ENCODE peak calls at places on chromosomes 2 and 18, in nine cellular contexts. G is cardiac muscle cell; A is upper lobe of right lung; E is psoas muscle; B is heart right ventricle; X is brain microvascular endothelial cell; Z is CD8-positive, alpha-beta T cell; Q is esophagus squamous epithelium; F is Panc1. C is an unnamed sample. For H3K36me3, the result is how much of the 10 kb centered on the place peaks cover.

GRCh38 chr2:5520352-5520996 is 171.7 kb upstream of the SOX11 start:
- DNase-seq in G (peak), A (no peak), E (no peak), B (peak), X (peak), Z (no peak), Q (no peak), F (peak), C (no peak)

GRCh38 chr18:74225193-74225840 is 66.4 kb downstream of the CYB5A start:
- DNase-seq in G (peak), A (no peak), E (no peak), B (no peak), X (peak), Z (no peak), Q (no peak), F (no peak), C (no peak)

GRCh38 chr2:26299488-26300092 is 46.4 kb upstream of the SELENOI start:
- DNase-seq in G (peak), A (no peak), E (no peak), B (peak), X (peak), Z (peak), Q (no peak), F (no peak), C (no peak)

GRCh38 chr2:20125616-20126015 is 74.2 kb upstream of the LAPTM4A start:
- DNase-seq in G (no peak), A (no peak), E (no peak), B (no peak), X (peak), Z (no peak), Q (no peak), F (no peak), C (no peak)

GRCh38 chr2:164850235-164850634 is 8.6 kb upstream of the COBLL1 start:
- DNase-seq in G (no peak), A (no peak), E (no peak), B (no peak), X (no peak), Z (no peak), Q (no peak), F (no peak), C (no peak)

GRCh38 chr2:14423145-14423906 is 209.2 kb upstream of the LRATD1 start:
- DNase-seq in G (no peak), A (no peak), E (no peak), B (no peak), X (no peak), Z (no peak), Q (no peak), F (no peak), C (no peak)

GRCh38 chr2:119174216-119174992 is 15.9 kb upstream of the C1QL2 start:
- DNase-seq in G (peak), A (peak), E (peak), B (no peak), X (no peak), Z (peak), Q (no peak), F (no peak), C (peak)

GRCh38 chr2:215644233-215644929 is 208.5 kb upstream of the FN1 start:
- DNase-seq in G (no peak), A (no peak), E (peak), B (no peak), X (no peak), Z (no peak), Q (no peak), F (no peak), C (no peak)

GRCh38 chr2:11344956-11345671 is 678 bp upstream of the ROCK2 start:
- DNase-seq in G (no peak), A (peak), E (peak), B (peak), X (peak), Z (peak), Q (no peak), F (no peak), C (no peak)

GRCh38 chr2:109253216-109253615 is 124.2 kb downstream of the SH3RF3 start:
- DNase-seq in G (no peak), A (peak), E (no peak), B (no peak), X (no peak), Z (no peak), Q (no peak), F (no peak), C (no peak)

GRCh38 chr2:197159681-197160211 is 150.8 kb downstream of the ANKRD44 start:
- DNase-seq in G (no peak), A (no peak), E (no peak), B (no peak), X (peak), Z (no peak), Q (no peak), F (peak), C (no peak)

GRCh38 chr2:132654968-132655367 is 15.0 kb downstream of the LYPD1 start:
- DNase-seq in G (no peak), A (no peak), E (no peak), B (no peak), X (no peak), Z (no peak), Q (no peak), F (no peak), C (no peak)

GRCh38 chr2:107363811-107364210 is 462.9 kb upstream of the RGPD4 start:
- DNase-seq in G (no peak), A (no peak), E (no peak), B (no peak), X (no peak), Z (no peak), Q (no peak), F (no peak), C (no peak)

GRCh38 chr2:1972428-1972827 is 228.1 kb upstream of the PXDN start:
- DNase-seq in G (peak), A (no peak), E (no peak), B (peak), X (peak), Z (no peak), Q (no peak), F (no peak), C (no peak)

GRCh38 chr18:32767400-32767799 is 5.4 kb downstream of the KLHL14 start:
- DNase-seq in G (no peak), A (no peak), E (no peak), B (no peak), X (no peak), Z (no peak), Q (no peak), F (no peak), C (no peak)

GRCh38 chr2:96549967-96550786 is 13.6 kb downstream of the ARID5A start:
- DNase-seq in G (peak), A (peak), E (peak), B (no peak), X (no peak), Z (no peak), Q (no peak), F (no peak), C (no peak)

GRCh38 chr2:100984892-100985307 is 17.2 kb upstream of the RPL31 start:
- DNase-seq in G (peak), A (peak), E (peak), B (peak), X (peak), Z (peak), Q (peak), F (no peak), C (no peak)

GRCh38 chr2:178886006-178886405 is 78.8 kb upstream of the TTN start:
- DNase-seq in G (no peak), A (no peak), E (no peak), B (no peak), X (no peak), Z (no peak), Q (no peak), F (no peak), C (no peak)

GRCh38 chr2:3778841-3779505 is 75.6 kb downstream of the DCDC2C start:
- DNase-seq in G (no peak), A (no peak), E (no peak), B (no peak), X (no peak), Z (no peak), Q (no peak), F (no peak), C (no peak)

GRCh38 chr2:103139628-103140268 is 377.9 kb downstream of the TMEM182 start:
- DNase-seq in G (no peak), A (no peak), E (no peak), B (no peak), X (no peak), Z (no peak), Q (no peak), F (no peak), C (no peak)

GRCh38 chr2:19078709-19079108 is 279.7 kb downstream of the OSR1 start:
- DNase-seq in G (no peak), A (no peak), E (no peak), B (no peak), X (no peak), Z (no peak), Q (no peak), F (no peak), C (no peak)

GRCh38 chr2:143034292-143035074 is 94.7 kb upstream of the ARHGAP15 start:
- DNase-seq in G (peak), A (no peak), E (peak), B (peak), X (peak), Z (peak), Q (no peak), F (peak), C (peak)

GRCh38 chr2:181570059-181570458 is 86.8 kb downstream of the CERKL start:
- DNase-seq in G (no peak), A (no peak), E (no peak), B (no peak), X (no peak), Z (no peak), Q (no peak), F (no peak), C (no peak)

GRCh38 chr2:172878260-172878659 is 142.6 kb downstream of the RAPGEF4 start:
- DNase-seq in G (no peak), A (no peak), E (no peak), B (no peak), X (peak), Z (no peak), Q (no peak), F (no peak), C (no peak)

GRCh38 chr2:101847661-101848339 is 144.0 kb upstream of the IL1R2 start:
- DNase-seq in G (no peak), A (no peak), E (no peak), B (no peak), X (no peak), Z (no peak), Q (no peak), F (no peak), C (no peak)

GRCh38 chr2:106816974-106817373 is 69.0 kb downstream of the ST6GAL2 start:
- DNase-seq in G (no peak), A (no peak), E (no peak), B (peak), X (no peak), Z (no peak), Q (no peak), F (no peak), C (no peak)

GRCh38 chr2:218406949-218407703 is 7.5 kb downstream of the CTDSP1 start:
- DNase-seq in G (no peak), A (peak), E (peak), B (peak), X (peak), Z (peak), Q (no peak), F (no peak), C (no peak)

GRCh38 chr2:46888421-46888952 is 27.1 kb downstream of the MCFD2 start:
- DNase-seq in G (no peak), A (no peak), E (no peak), B (no peak), X (no peak), Z (no peak), Q (no peak), F (no peak), C (no peak)

GRCh38 chr2:181114021-181114420 is 133.6 kb downstream of the UBE2E3 start:
- DNase-seq in G (no peak), A (no peak), E (no peak), B (no peak), X (no peak), Z (no peak), Q (no peak), F (no peak), C (no peak)

GRCh38 chr2:141560723-141561122 is 570.1 kb downstream of the LRP1B start:
- DNase-seq in G (no peak), A (no peak), E (no peak), B (no peak), X (no peak), Z (no peak), Q (no peak), F (no peak), C (no peak)

GRCh38 chr2:219218279-219219112 is at the start of gene ABCB6:
- DNase-seq in G (peak), A (peak), E (peak), B (peak), X (peak), Z (peak), Q (peak), F (peak), C (peak)

GRCh38 chr2:113276216-113276905 is 2.4 kb downstream of the PAX8 start:
- DNase-seq in G (no peak), A (no peak), E (no peak), B (no peak), X (no peak), Z (no peak), Q (no peak), F (no peak), C (no peak)
- H3K4me3 ChIP-seq in G (no peak), A (no peak), E (no peak), B (no peak), X (no peak), Z (no peak), Q (no peak), F (no peak), C (no peak)

DNA sequence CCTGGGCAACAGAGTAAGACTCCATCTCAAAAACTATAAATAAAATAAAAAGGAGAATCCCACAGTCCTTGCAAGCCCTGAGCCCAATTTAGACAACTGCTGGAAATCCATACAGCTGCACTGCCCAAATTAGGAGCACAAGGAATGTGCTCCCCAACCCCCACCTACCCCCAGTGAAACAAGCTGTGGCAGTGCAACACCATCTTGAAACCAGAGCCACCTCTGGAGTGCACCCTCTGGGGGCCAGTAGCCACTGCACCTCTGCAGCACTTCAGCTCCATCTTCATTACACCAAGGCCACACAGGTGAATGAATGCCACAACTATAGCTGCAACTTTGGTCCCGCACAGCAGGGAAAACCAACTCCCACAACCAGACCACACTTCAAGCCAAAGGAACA is 37.3 kb downstream of the USP34 start:
- DNase-seq in G (peak), A (no peak), E (no peak), B (no peak), X (no peak), Z (no peak), Q (no peak), F (no peak), C (no peak)
- TF ChIP-seq CTCF in G (no peak), A (no peak), E (no peak), B (no peak), X (no peak), Z (no peak), Q (no peak), F (no peak), C (peak)

GRCh38 chr2:121429927-121430511 is 100.7 kb upstream of the RNU4ATAC start:
- DNase-seq in G (no peak), A (no peak), E (no peak), B (no peak), X (no peak), Z (no peak), Q (no peak), F (no peak), C (no peak)
- H3K36me3 ChIP-seq in G (under half), A (half or more), E (under half), B (under half), X (under half), Z (under half), Q (half or more), F (under half), C (under half)

DNA sequence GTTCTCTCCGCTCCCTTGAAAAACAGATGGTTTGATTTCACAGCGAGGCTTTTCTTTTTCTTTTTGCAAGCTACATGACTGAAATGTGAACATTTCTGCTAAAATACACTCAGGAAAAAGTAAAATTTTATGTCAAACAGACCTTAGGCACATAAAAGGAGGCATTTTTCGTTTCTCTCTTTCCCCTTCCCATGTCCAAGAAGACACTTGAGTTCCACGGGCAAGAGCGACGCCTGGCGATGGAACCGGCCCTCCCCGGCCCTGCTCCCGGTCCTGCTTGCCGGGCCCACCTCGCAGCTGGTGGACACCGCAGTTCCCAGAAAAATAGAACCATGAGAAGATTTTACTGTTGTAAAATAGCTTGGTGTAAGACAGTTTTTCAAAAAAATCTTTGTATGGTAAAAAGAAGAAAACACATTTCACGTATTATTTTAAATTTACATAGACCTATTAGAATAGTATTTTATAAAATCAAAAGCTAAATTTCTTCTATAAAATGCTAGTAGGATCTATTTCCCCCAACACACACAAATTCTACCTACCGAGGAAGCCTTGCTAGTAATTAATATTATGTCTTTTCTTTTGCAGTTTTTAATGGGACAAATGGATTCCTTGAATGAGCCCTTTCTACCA is 2.3 kb upstream of the ALKAL2 start:
- DNase-seq in G (peak), A (peak), E (peak), B (peak), X (peak), Z (peak), Q (no peak), F (peak), C (peak)
- H3K4me3 ChIP-seq in G (peak), A (peak), E (peak), B (peak), X (peak), Z (peak), Q (peak), F (peak), C (peak)

GRCh38 chr2:223247136-223247535 is 195.1 kb downstream of the KCNE4 start:
- DNase-seq in G (no peak), A (no peak), E (no peak), B (no peak), X (peak), Z (no peak), Q (no peak), F (no peak), C (no peak)
- TF ChIP-seq CTCF in G (peak), A (peak), E (no peak), B (no peak), X (peak), Z (no peak), Q (peak), F (peak), C (peak)

DNA sequence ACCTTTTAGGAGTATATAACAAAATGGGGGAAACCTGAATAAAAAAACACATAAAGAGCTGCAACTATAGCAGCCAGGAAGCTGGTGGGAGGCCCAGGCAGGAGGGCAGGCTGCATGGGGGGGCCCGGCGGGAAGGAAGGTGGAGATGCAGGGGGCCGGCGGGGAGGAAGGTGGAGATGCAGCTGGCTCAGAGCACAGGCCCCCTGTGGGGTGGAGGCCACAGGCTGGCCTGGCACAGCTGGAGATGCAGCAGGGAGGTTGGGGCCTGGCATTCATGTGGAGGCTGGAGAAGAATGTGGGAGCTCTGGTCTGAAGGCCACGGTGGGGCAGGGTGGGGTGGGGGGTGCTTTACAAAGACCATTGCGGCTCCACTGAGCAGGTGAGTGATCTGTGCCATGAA is 31.4 kb downstream of the FAM228A start:
- DNase-seq in G (no peak), A (no peak), E (no peak), B (no peak), X (no peak), Z (no peak), Q (no peak), F (no peak), C (no peak)
- H3K36me3 ChIP-seq in G (under half), A (half or more), E (under half), B (half or more), X (under half), Z (under half), Q (half or more), F (under half), C (under half)

DNA sequence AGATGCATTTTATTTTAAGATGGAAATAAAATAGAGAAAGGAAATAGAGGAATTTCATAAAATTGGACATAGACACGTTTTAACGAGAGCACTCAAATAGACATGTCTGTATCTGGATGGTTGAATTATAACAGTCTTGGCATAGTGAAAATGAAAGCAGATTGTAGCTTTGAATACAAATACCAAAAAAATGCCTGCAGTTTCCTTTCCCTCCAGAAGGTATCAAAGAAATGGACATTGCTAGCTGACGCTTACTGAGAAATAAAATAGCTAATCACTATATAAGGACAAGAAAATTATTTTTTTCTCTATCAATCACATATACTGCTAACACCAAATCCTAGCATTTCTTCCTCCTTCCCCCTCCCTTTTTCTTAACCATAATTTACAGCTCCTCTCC is 11.4 kb upstream of the MAPRE2 start:
- DNase-seq in G (no peak), A (no peak), E (no peak), B (no peak), X (no peak), Z (no peak), Q (no peak), F (no peak), C (no peak)
- H3K4me3 ChIP-seq in G (no peak), A (peak), E (peak), B (peak), X (no peak), Z (peak), Q (no peak), F (no peak), C (peak)

GRCh38 chr2:238277695-238278094 is 10.7 kb downstream of the PER2 start:
- DNase-seq in G (no peak), A (no peak), E (no peak), B (no peak), X (no peak), Z (no peak), Q (no peak), F (no peak), C (no peak)
- TF ChIP-seq CTCF in G (no peak), A (no peak), E (no peak), B (no peak), X (peak), Z (no peak), Q (no peak), F (no peak), C (no peak)

DNA sequence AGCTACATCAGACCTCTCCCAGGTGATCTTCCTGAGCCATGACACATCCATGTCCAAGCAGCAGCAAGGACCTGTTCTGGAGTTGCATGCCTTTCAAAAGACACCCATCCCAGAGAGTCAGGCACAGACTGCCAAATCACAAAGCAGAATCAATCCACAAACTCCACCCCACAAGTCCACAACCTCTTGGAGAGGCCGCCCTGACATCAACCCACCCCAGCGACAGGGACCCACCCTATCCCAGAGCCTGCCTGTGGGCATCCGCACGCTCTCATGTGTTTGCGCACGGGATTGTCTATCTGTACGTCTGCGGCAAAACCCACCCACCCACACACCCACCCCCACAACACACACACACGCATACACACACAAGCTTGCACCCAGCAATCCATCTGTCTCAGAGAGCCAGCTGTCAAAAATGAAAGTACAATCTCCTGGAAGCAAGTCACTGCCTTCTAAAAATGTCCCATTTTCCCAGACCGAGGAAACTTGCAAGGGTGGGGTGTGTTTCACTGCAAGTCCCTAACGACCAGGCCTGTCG is 11.9 kb downstream of the SMAD7 start:
- DNase-seq in G (no peak), A (peak), E (no peak), B (peak), X (no peak), Z (no peak), Q (no peak), F (no peak), C (no peak)
- H3K36me3 ChIP-seq in G (under half), A (under half), E (under half), B (under half), X (under half), Z (under half), Q (under half), F (under half), C (under half)

GRCh38 chr18:57976230-57976773 is 67.7 kb upstream of the NEDD4L start:
- DNase-seq in G (no peak), A (no peak), E (no peak), B (no peak), X (no peak), Z (no peak), Q (no peak), F (no peak), C (no peak)
- H3K4me3 ChIP-seq in G (no peak), A (peak), E (no peak), B (no peak), X (no peak), Z (no peak), Q (no peak), F (no peak), C (no peak)

C was measured in GM06990.